ENCODE peak calls at places on chromosome 21, in four cellular contexts. One of them, this sample, is unnamed.

GRCh38 chr21:39479164-39479563 is 27.4 kb downstream of the SH3BGR start:
- DNase-seq in AG04449: no peak
- DNase-seq in breast epithelium: no peak
- DNase-seq in foreskin keratinocyte: no peak
- DNase-seq in this sample: no peak

GRCh38 chr21:34197561-34197960 is 124.2 kb downstream of the MRPS6 start:
- DNase-seq in AG04449: no peak
- DNase-seq in breast epithelium: no peak
- DNase-seq in foreskin keratinocyte: no peak
- DNase-seq in this sample: no peak

GRCh38 chr21:40074710-40075109 is 207.5 kb downstream of the PCP4 start:
- DNase-seq in AG04449: no peak
- DNase-seq in breast epithelium: no peak
- DNase-seq in foreskin keratinocyte: no peak
- DNase-seq in this sample: no peak

GRCh38 chr21:22890656-22891055 is 1892.4 kb downstream of the NCAM2 start:
- DNase-seq in AG04449: no peak
- DNase-seq in breast epithelium: no peak
- DNase-seq in foreskin keratinocyte: no peak
- DNase-seq in this sample: no peak

GRCh38 chr21:33947451-33948095 is 32.0 kb upstream of the ATP5PO start:
- DNase-seq in AG04449: peak; percentile 84
- DNase-seq in breast epithelium: peak; percentile 85
- DNase-seq in foreskin keratinocyte: peak; percentile 97
- DNase-seq in this sample: peak; percentile 86

GRCh38 chr21:44547656-44548331 is 3.5 kb downstream of the KRTAP10-2 start:
- DNase-seq in AG04449: no peak
- DNase-seq in breast epithelium: no peak
- DNase-seq in foreskin keratinocyte: no peak
- DNase-seq in this sample: peak; percentile 56

GRCh38 chr21:45147473-45148315 is 73.3 kb downstream of the ADARB1 start:
- DNase-seq in AG04449: no peak
- DNase-seq in breast epithelium: no peak
- DNase-seq in foreskin keratinocyte: no peak
- DNase-seq in this sample: peak; percentile 67

GRCh38 chr21:30434033-30434631 is 4.1 kb downstream of the KRTAP13-4 start:
- DNase-seq in AG04449: no peak
- DNase-seq in breast epithelium: no peak
- DNase-seq in foreskin keratinocyte: no peak
- DNase-seq in this sample: no peak

GRCh38 chr21:45103966-45104520 is 29.7 kb downstream of the ADARB1 start:
- DNase-seq in AG04449: no peak
- DNase-seq in breast epithelium: no peak
- DNase-seq in foreskin keratinocyte: no peak
- DNase-seq in this sample: no peak

GRCh38 chr21:37208056-37208705 is 59.0 kb downstream of the VPS26C start:
- DNase-seq in AG04449: no peak
- DNase-seq in breast epithelium: peak; percentile 56
- DNase-seq in foreskin keratinocyte: no peak
- DNase-seq in this sample: peak; percentile 87

GRCh38 chr21:22374218-22374969 is 1376.2 kb downstream of the NCAM2 start:
- DNase-seq in AG04449: no peak
- DNase-seq in breast epithelium: no peak
- DNase-seq in foreskin keratinocyte: no peak
- DNase-seq in this sample: no peak

GRCh38 chr21:44454058-44454457 is 1.3 kb upstream of the LRRC3 start:
- DNase-seq in AG04449: no peak
- DNase-seq in breast epithelium: no peak
- DNase-seq in foreskin keratinocyte: no peak
- DNase-seq in this sample: no peak

GRCh38 chr21:45577806-45578801 is 35.9 kb upstream of the SLC19A1 start:
- DNase-seq in AG04449: no peak
- DNase-seq in breast epithelium: peak; percentile 35
- DNase-seq in foreskin keratinocyte: no peak
- DNase-seq in this sample: peak; percentile 62

GRCh38 chr21:42921912-42922311 is 3.5 kb downstream of the ERVH48-1 start:
- DNase-seq in AG04449: no peak
- DNase-seq in breast epithelium: no peak
- DNase-seq in foreskin keratinocyte: no peak
- DNase-seq in this sample: no peak
- TF ChIP-seq CTCF in AG04449: no peak
- TF ChIP-seq CTCF in breast epithelium: no peak
- TF ChIP-seq CTCF in foreskin keratinocyte: no peak
- TF ChIP-seq CTCF in this sample: no peak

GRCh38 chr21:46662367-46662654 is 26.8 kb downstream of the PRMT2 start:
- DNase-seq in AG04449: no peak
- DNase-seq in breast epithelium: no peak
- DNase-seq in foreskin keratinocyte: no peak
- DNase-seq in this sample: no peak

GRCh38 chr21:46662765-46663500 is 27.5 kb downstream of the PRMT2 start:
- DNase-seq in AG04449: no peak
- DNase-seq in breast epithelium: no peak
- DNase-seq in foreskin keratinocyte: no peak
- DNase-seq in this sample: no peak

GRCh38 chr21:46661627-46662366 is 26.3 kb downstream of the PRMT2 start:
- DNase-seq in AG04449: no peak
- DNase-seq in breast epithelium: no peak
- DNase-seq in foreskin keratinocyte: no peak
- DNase-seq in this sample: no peak

GRCh38 chr21:46660505-46660904 is 25.0 kb downstream of the PRMT2 start:
- DNase-seq in AG04449: no peak
- DNase-seq in breast epithelium: no peak
- DNase-seq in foreskin keratinocyte: no peak
- DNase-seq in this sample: no peak

DNA sequence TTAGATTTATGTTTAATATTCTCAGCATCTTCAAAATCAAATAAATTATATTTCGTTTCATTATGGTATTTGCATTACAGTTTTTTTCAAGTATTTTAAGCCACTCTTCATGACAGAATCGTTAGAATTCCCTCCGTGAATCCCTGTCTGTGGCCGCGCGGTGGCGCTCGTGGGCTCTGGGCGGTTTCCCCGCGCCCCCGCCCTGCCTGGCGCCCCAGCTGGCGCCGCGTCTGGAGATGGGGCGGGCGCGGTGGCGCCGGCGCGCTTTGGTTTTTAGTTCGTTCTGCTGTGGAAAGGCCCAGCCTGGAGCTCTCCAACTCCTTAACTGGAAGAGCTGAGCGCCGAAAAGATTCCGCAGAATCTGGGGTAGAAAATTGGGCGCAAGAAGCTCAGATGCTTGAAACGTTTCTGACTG is 25.7 kb downstream of the PRMT2 start:
- DNase-seq in AG04449: peak; percentile 21
- DNase-seq in breast epithelium: no peak
- DNase-seq in foreskin keratinocyte: no peak
- DNase-seq in this sample: no peak
- TF ChIP-seq CTCF in AG04449: peak; percentile 76
- TF ChIP-seq CTCF in breast epithelium: no peak
- TF ChIP-seq CTCF in foreskin keratinocyte: peak; percentile 98
- TF ChIP-seq CTCF in this sample: peak; percentile 43

GRCh38 chr21:9758141-9758540 is 763.2 kb upstream of the TPTE start:
- DNase-seq in AG04449: no peak
- DNase-seq in breast epithelium: no peak
- DNase-seq in foreskin keratinocyte: no peak
- DNase-seq in this sample: no peak

GRCh38 chr21:9755611-9756010 is 765.8 kb upstream of the TPTE start:
- DNase-seq in AG04449: no peak
- DNase-seq in breast epithelium: no peak
- DNase-seq in foreskin keratinocyte: no peak
- DNase-seq in this sample: peak; percentile 19

GRCh38 chr21:9753943-9754342 is 767.4 kb upstream of the TPTE start:
- DNase-seq in AG04449: no peak
- DNase-seq in breast epithelium: no peak
- DNase-seq in foreskin keratinocyte: no peak
- DNase-seq in this sample: peak; percentile 38

GRCh38 chr21:9758888-9759287 is 762.5 kb upstream of the TPTE start:
- DNase-seq in AG04449: no peak
- DNase-seq in breast epithelium: no peak
- DNase-seq in foreskin keratinocyte: no peak
- DNase-seq in this sample: no peak

GRCh38 chr21:9756677-9757076 is 764.7 kb upstream of the TPTE start:
- DNase-seq in AG04449: no peak
- DNase-seq in breast epithelium: no peak
- DNase-seq in foreskin keratinocyte: no peak
- DNase-seq in this sample: no peak
- TF ChIP-seq CTCF in AG04449: no peak
- TF ChIP-seq CTCF in breast epithelium: no peak
- TF ChIP-seq CTCF in foreskin keratinocyte: no peak
- TF ChIP-seq CTCF in this sample: no peak

DNA sequence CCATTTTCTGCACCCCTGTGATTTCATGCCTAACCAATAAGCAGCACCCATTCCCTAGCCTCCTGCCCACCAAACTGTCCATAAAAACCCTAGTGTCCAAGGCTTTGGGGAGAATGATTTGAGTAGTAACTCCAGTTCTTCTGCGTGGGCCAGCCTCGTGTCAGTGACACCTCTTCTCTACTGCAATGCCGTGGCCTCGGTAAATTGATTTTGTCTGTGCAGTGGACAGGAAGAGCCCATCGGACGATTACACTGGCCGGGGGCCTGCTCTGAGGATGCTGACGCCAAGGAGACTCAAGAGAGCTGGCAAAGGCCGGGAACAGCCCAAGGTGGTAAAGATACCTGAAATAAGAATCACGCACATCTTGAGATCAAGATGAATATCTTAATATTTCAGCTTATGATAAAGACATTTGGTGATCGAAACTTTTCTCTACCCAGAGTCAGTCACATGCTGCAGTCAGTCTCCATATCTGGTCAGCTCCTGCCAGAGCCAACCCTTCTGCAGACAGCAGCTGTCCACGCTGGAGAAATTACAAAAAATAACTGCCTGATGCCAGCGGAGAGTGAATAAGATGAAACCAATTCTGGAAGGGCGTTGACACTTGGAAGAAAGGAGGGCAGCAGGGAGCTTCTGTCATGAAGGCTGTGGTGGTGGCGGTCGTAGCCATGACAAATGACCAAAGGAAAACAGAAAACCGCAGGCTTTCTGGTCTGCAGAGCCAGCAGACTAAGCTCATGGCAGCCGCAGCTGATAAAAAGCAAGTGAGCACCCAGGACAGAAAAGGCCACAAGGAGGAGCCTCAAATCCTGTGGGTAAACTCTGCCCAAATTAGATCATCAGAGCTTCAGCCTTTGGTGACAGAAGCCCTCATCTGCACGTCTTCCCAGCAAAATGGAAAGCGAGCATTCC is 29.1 kb downstream of the RSPH1 start:
- DNase-seq in AG04449: no peak
- DNase-seq in breast epithelium: peak; percentile 37
- DNase-seq in foreskin keratinocyte: no peak
- DNase-seq in this sample: no peak
- TF ChIP-seq CTCF in AG04449: no peak
- TF ChIP-seq CTCF in breast epithelium: no peak
- TF ChIP-seq CTCF in foreskin keratinocyte: peak; percentile 34
- TF ChIP-seq CTCF in this sample: no peak

GRCh38 chr21:15053531-15053930 is 11.3 kb downstream of the NRIP1 start:
- DNase-seq in AG04449: no peak
- DNase-seq in breast epithelium: no peak
- DNase-seq in foreskin keratinocyte: no peak
- DNase-seq in this sample: no peak

GRCh38 chr21:15050588-15051377 is 14.0 kb downstream of the NRIP1 start:
- DNase-seq in AG04449: no peak
- DNase-seq in breast epithelium: no peak
- DNase-seq in foreskin keratinocyte: no peak
- DNase-seq in this sample: no peak

GRCh38 chr21:15054606-15055239 is 10.1 kb downstream of the NRIP1 start:
- DNase-seq in AG04449: no peak
- DNase-seq in breast epithelium: no peak
- DNase-seq in foreskin keratinocyte: no peak
- DNase-seq in this sample: no peak

GRCh38 chr21:15054089-15054488 is 10.7 kb downstream of the NRIP1 start:
- DNase-seq in AG04449: no peak
- DNase-seq in breast epithelium: no peak
- DNase-seq in foreskin keratinocyte: no peak
- DNase-seq in this sample: no peak

DNA sequence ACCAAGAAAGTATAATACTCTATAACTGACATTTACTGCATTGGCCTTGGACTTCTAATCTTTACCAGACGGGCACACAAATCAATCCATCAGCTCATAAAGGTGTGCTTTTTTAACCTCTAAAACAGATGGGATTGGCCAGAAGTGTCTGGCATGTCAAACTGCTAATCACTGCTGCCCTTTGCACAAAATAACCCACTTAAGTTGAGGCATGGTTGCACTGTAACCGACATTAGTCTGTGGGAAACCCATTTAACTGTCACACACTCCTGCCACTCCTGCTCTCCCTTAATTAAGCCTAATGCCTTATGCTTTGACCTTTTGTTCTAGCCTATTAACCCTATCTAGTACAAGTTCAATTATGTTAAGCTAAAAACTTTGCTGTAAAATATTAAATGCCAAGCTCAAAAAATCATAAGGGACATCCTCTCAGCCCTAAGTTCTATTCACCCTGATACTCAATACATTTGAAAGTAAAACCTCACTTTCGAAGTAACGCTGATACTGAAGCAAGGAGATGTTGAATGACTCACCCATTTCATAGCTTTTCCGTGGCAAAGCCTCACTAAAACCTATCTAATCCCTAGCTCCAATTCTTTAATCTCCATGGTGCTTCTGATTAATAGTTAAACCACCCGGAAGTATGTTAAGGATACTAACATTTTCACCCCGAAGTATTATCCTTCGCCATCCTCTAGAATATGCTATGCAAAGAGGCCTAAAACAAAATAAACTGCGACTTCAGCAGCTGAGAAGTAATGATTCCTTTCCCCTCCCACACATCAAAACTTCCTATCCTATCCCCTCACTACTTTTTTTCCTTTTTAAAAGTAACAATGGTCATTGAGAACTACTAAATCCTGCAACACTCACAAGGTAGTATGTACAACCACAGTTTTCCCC is 12.9 kb downstream of the NRIP1 start:
- DNase-seq in AG04449: no peak
- DNase-seq in breast epithelium: no peak
- DNase-seq in foreskin keratinocyte: no peak
- DNase-seq in this sample: no peak
- TF ChIP-seq CTCF in AG04449: no peak
- TF ChIP-seq CTCF in breast epithelium: no peak
- TF ChIP-seq CTCF in foreskin keratinocyte: no peak
- TF ChIP-seq CTCF in this sample: no peak

This sample was measured in coronary artery.